ENCODE peak calls at places on chromosomes 1 and 21, in four cellular contexts. B, P, S and T are unnamed samples.

GRCh38 chr21:31630062-31630711 is 29.3 kb upstream of the SOD1 start:
- DNase-seq in S (no peak), B (no peak), P (peak; percentile 96), T (no peak)

GRCh38 chr21:43919871-43920801 is 55.1 kb downstream of the AGPAT3 start:
- DNase-seq in P (no peak), B (no peak), S (no peak), T (no peak)

GRCh38 chr1:19336543-19336942 is 24.4 kb downstream of the SLC66A1 start:
- DNase-seq in P (no peak), B (no peak), S (no peak), T (no peak)

GRCh38 chr21:17089121-17089520 is 423.7 kb upstream of the CXADR start:
- DNase-seq in B (no peak), P (peak; percentile 60), S (no peak), T (peak; percentile 51)

GRCh38 chr1:102105931-102106550 is 109.3 kb upstream of the OLFM3 start:
- DNase-seq in B (no peak), S (no peak), P (no peak), T (no peak)

GRCh38 chr1:156379420-156380165 is 10.6 kb downstream of the RHBG start:
- DNase-seq in P (no peak), B (no peak), S (no peak), T (peak; percentile 10)

GRCh38 chr1:219773775-219774174 is 154.6 kb downstream of the SLC30A10 start:
- DNase-seq in P (no peak), S (no peak), B (no peak), T (no peak)

GRCh38 chr1:6273380-6273891 is 12.5 kb upstream of the GPR153 start:
- DNase-seq in P (peak; percentile 66), B (no peak), S (no peak), T (peak; percentile 56)

GRCh38 chr1:41122851-41123518 is 101.5 kb upstream of the SLFNL1 start:
- DNase-seq in S (no peak), P (peak; percentile 92), B (no peak), T (peak; percentile 70)

GRCh38 chr1:9612162-9612845 is 23.6 kb downstream of the TMEM201 start:
- DNase-seq in S (no peak), B (no peak), P (no peak), T (no peak)

GRCh38 chr1:34597877-34598514 is 156.9 kb upstream of the GJB5 start:
- DNase-seq in B (peak; percentile 12), S (peak; percentile 54), P (peak; percentile 9), T (peak; percentile 50)

GRCh38 chr1:156752843-156753486 is 1.5 kb upstream of the HDGF start:
- DNase-seq in B (no peak), P (peak; percentile 54), S (no peak), T (peak; percentile 89)

GRCh38 chr1:29946057-29946456 is 709.7 kb downstream of the PTPRU start:
- DNase-seq in P (no peak), S (no peak), B (no peak), T (no peak)

GRCh38 chr1:229913491-229913890 is 153.5 kb upstream of the GALNT2 start:
- DNase-seq in S (no peak), B (no peak), P (no peak), T (no peak)

GRCh38 chr1:84504580-84505021 is 1.6 kb upstream of the SPATA1 start:
- DNase-seq in P (peak; percentile 68), B (no peak), S (no peak), T (peak; percentile 72)

GRCh38 chr1:65963161-65963888 is 170.6 kb downstream of the PDE4B start:
- DNase-seq in B (no peak), S (no peak), P (no peak), T (no peak)

GRCh38 chr1:156128749-156129682 is 14.5 kb downstream of the LMNA start:
- DNase-seq in S (peak; percentile 42), B (no peak), P (peak; percentile 85), T (peak; percentile 87)

GRCh38 chr1:30760596-30761311 is 3.2 kb upstream of the LAPTM5 start:
- DNase-seq in S (no peak), B (no peak), P (no peak), T (no peak)

DNA sequence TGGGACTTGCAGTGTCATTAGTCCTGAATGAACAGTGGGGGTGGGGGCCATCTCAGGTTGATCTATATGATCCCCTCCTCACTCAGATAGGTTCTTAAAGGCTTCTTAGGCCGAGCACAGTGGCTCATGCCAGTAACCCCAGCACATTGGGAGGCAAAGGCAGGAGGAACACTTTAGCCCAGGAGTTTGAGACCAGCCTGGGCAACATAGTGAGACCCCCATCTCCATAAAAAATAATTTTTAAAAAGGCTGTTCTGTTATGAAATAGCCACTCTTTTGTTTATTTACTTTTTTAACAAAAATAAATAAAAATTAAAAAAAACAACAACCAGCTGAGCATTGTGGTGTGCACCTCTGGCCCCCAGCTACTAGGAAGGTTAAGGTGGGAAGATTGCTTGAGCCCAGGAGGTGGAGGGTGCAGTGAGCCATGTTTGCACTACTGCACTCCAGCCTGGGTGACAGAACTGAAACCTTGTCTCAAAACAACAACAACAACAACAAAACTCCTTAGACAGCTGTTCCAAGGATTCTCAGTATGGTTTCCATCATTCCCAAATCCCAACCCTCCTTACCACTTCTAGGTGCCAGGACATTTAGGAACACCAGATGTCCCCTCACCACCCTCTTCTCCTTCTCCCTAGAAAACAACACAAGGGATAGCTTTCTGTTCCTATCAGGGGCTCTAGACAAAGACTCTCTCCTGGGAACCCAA is 2.0 kb upstream of the TRAPPC3 start:
- DNase-seq in S (no peak), P (no peak), B (no peak), T (no peak)
- H3K4me3 ChIP-seq in S (peak overlapping the region; percentile 18), P (no peak overlapping the region), B (peak overlapping the region; percentile 60), T (peak overlapping the region; percentile 51)

DNA sequence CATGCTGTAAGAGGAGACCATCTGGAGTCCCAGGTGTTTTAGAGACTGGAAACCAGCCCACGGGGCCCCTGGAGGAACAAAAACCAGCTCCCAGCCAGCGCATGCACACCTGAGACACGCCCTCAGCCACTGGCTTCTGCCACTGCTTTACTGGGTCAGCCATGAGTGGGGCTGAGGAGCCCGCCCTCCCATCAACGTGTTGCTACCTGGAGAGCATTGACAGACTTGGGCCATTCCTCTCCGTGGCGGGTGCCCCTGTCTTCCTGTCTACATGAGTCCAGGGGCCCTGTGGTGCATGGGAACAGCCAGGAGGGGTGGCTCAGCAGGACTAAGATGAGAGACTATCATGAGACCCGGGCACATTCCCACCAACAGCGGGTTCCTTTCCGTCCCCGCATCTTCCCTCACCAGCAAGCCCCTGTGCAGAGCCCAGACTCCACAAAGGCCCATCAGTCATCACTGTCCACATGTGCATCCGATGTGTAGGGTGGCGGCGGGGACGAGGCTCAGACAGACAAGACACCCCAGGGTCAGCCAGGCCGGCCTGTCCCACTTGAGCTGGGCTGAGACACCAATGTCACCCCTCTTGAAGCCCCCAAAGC is 45.4 kb upstream of the POFUT2 start:
- DNase-seq in S (no peak), B (no peak), P (no peak), T (no peak)
- H3K4me1 ChIP-seq in S (peaks cover 5% of the 10 kb centered on the region), B (no peaks in the 10 kb centered on the region), P (peaks cover 12% of the 10 kb centered on the region), T (peaks cover 13% of the 10 kb centered on the region)

DNA sequence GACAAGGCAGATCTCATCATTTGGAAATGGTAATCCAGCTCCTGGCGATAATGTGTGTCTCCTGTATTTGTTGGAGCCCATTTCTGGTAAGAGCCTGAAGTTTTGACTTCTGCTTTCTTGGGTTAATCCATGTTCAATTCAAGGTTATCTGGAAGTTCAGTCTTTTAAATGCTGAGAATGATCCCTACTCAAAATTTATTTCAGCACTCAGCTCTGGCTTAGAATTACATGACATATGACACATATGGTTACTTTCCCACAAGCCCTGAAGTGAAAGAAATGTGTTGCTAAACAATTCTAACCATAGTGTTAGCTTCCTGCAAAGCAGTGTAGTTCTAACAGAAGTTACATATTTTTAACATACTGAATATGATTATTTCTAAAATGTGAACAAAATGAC is 2.7 kb downstream of the PTGFR start:
- DNase-seq in S (no peak), B (no peak), P (peak; percentile 43), T (peak; percentile 68)
- H3K4me3 ChIP-seq in S (no peak overlapping the region), B (no peak overlapping the region), P (no peak overlapping the region), T (peak overlapping the region; percentile 95)

GRCh38 chr1:205294914-205295310 is 26.6 kb downstream of the NUAK2 start:
- DNase-seq in S (no peak), P (no peak), B (no peak), T (no peak)
- H3K4me1 ChIP-seq in S (peaks cover 15% of the 10 kb centered on the region), P (peaks cover 29% of the 10 kb centered on the region), B (peaks cover 52% of the 10 kb centered on the region), T (peaks cover 38% of the 10 kb centered on the region)

GRCh38 chr1:24918995-24919605 is 11.0 kb downstream of the RUNX3 start:
- DNase-seq in P (no peak), S (no peak), B (no peak), T (no peak)

GRCh38 chr1:24918370-24918769 is 11.7 kb downstream of the RUNX3 start:
- DNase-seq in S (no peak), B (no peak), P (no peak), T (no peak)

GRCh38 chr1:24917327-24918074 is 12.6 kb downstream of the RUNX3 start:
- DNase-seq in B (no peak), P (no peak), S (no peak), T (no peak)

GRCh38 chr1:24921938-24922662 is 8.0 kb downstream of the RUNX3 start:
- DNase-seq in P (no peak), B (no peak), S (no peak), T (no peak)

DNA sequence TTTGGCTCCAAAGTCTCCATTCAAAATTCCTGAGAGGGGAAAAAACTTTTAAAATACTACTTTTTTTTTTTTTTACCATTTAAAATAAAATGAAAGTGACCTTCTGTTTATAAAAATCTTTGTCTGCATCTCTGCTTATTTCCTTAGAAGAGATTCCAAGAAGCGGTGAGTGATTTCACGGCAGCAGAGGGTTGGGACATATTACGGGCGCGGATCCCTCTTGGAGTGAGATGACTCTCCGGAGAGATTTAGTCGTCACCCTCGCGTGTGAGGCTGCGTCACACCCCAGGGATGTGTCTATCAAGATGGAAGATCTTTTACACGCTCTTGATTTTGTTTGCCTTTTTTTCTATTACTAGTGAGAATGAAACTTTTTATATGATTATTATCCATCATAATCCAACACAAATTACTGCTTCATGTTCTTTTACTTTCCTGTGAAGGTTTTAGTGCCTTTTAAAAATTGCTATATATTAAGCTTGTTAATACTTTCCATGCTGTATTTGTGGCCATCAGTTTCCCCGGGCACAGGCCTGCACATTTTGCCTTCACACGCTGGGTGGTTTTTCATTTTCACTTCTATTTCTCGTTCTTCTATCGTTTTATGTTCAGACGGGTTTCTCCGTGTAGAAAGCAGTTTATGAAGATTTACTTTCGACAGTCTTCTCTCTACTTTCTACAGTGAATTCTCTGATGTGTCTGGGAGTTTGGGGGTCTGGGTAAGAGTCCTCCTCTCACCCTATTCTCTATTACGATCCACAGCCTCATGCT is 9.7 kb downstream of the RUNX3 start:
- DNase-seq in B (no peak), S (no peak), P (peak; percentile 57), T (peak; percentile 78)
- H3K4me3 ChIP-seq in B (no peak overlapping the region), S (no peak overlapping the region), P (peak overlapping the region; percentile 22), T (peak overlapping the region; percentile 71)